ENCODE peak calls at places on chromosome 5, in eight cellular contexts. R is CD4-positive, alpha-beta T cell; D is mammary epithelial cell; G is cardiac muscle cell; J is heart right ventricle; X is sigmoid colon; V is lower lobe of right lung; I is left ventricle myocardium inferior. W is an unnamed sample. For H3K27me3, the result is how much of the 10 kb centered on the place peaks cover.

GRCh38 chr5:81969226-81969625 is 2.6 kb upstream of the ATG10 start:
- DNase-seq in G (no peak), V (no peak), X (no peak), R (no peak), J (no peak), D (no peak), I (no peak), W (no peak)

GRCh38 chr5:181053760-181054122 is 13.7 kb downstream of the BTNL9 start:
- DNase-seq in D (no peak), I (no peak), V (no peak), J (no peak), X (no peak), G (no peak), R (no peak), W (no peak)

GRCh38 chr5:178995341-178995690 is 196 bp upstream of the GRM6 start:
- DNase-seq in G (no peak), X (no peak), D (no peak), I (no peak), V (no peak), R (no peak), J (no peak), W (peak)

GRCh38 chr5:135436856-135437795 is 10.0 kb downstream of the DCANP1 start:
- DNase-seq in J (no peak), R (no peak), I (no peak), X (no peak), V (no peak), D (no peak), G (no peak), W (no peak)

GRCh38 chr5:123617561-123617960 is 105.6 kb downstream of the CSNK1G3 start:
- DNase-seq in I (no peak), R (no peak), G (no peak), X (no peak), J (no peak), V (no peak), D (no peak), W (no peak)

GRCh38 chr5:54595724-54596123 is 78.2 kb downstream of the SNX18 start:
- DNase-seq in G (no peak), R (no peak), I (no peak), V (no peak), J (no peak), X (no peak), D (no peak), W (no peak)

GRCh38 chr5:44048268-44048984 is 340.8 kb downstream of the FGF10 start:
- DNase-seq in G (no peak), D (no peak), I (no peak), V (no peak), R (no peak), X (no peak), J (no peak), W (no peak)

GRCh38 chr5:20469792-20470191 is 481.8 kb upstream of the CDH18 start:
- DNase-seq in D (peak), I (no peak), J (no peak), R (no peak), G (no peak), V (no peak), X (no peak), W (no peak)

GRCh38 chr5:53480474-53481353 is at the start of gene FST:
- DNase-seq in J (peak), I (peak), G (peak), V (peak), R (no peak), X (no peak), D (peak), W (no peak)

GRCh38 chr5:2703041-2703440 is 48.4 kb downstream of the IRX2 start:
- DNase-seq in R (no peak), I (no peak), X (peak), G (no peak), D (no peak), J (no peak), V (no peak), W (no peak)

GRCh38 chr5:121793791-121794190 is 57.9 kb upstream of the FTMT start:
- DNase-seq in I (no peak), J (no peak), X (no peak), V (no peak), G (no peak), R (no peak), D (no peak), W (no peak)

GRCh38 chr5:141960449-141961323 is 2.7 kb upstream of the PCDH12 start:
- DNase-seq in J (peak), R (peak), V (peak), D (peak), X (peak), I (peak), G (peak), W (peak)

GRCh38 chr5:173050791-173051190 is 5.4 kb upstream of the CREBRF start:
- DNase-seq in G (no peak), I (no peak), D (no peak), X (no peak), R (no peak), J (no peak), V (no peak), W (no peak)

GRCh38 chr5:180291234-180291940 is 496 bp downstream of the MAPK9 start:
- DNase-seq in D (peak), G (peak), J (peak), V (no peak), I (no peak), X (no peak), R (no peak), W (no peak)

GRCh38 chr5:15902050-15902449 is 277.5 kb downstream of the MARCHF11 start:
- DNase-seq in D (no peak), X (no peak), V (no peak), G (no peak), I (no peak), R (no peak), J (no peak), W (no peak)

GRCh38 chr5:10680876-10681481 is 80.1 kb downstream of the DAP start:
- DNase-seq in G (no peak), X (no peak), R (no peak), J (no peak), V (no peak), D (no peak), I (no peak), W (no peak)

GRCh38 chr5:94908889-94909480 is 290.5 kb downstream of the SLF1 start:
- DNase-seq in D (peak), I (no peak), R (no peak), X (no peak), G (peak), J (no peak), V (no peak), W (peak)

GRCh38 chr5:1781726-1782384 is 17.8 kb downstream of the MRPL36 start:
- DNase-seq in J (no peak), I (no peak), X (peak), R (no peak), D (no peak), G (no peak), V (no peak), W (no peak)

GRCh38 chr5:13771011-13771571 is 173.4 kb downstream of the DNAH5 start:
- DNase-seq in D (peak), I (no peak), X (no peak), R (no peak), G (no peak), J (no peak), V (no peak), W (peak)

GRCh38 chr5:159877894-159878448 is 38.3 kb upstream of the ADRA1B start:
- DNase-seq in X (peak), D (no peak), I (peak), G (no peak), R (no peak), V (peak), J (peak), W (no peak)

GRCh38 chr5:6574537-6574936 is 58.3 kb downstream of the NSUN2 start:
- DNase-seq in X (no peak), R (no peak), I (no peak), G (no peak), V (no peak), D (no peak), J (no peak), W (no peak)

GRCh38 chr5:31232273-31232888 is 38.9 kb downstream of the CDH6 start:
- DNase-seq in V (no peak), D (peak), X (no peak), G (peak), R (no peak), I (no peak), J (no peak), W (peak)
- TF ChIP-seq CTCF in V (peak), D (peak), X (peak), G (peak), R (no peak), I (peak), J (peak), W (peak)

GRCh38 chr5:42808888-42809611 is 2.6 kb downstream of the SELENOP start:
- DNase-seq in X (no peak), J (no peak), D (no peak), R (no peak), G (no peak), I (no peak), V (no peak), W (no peak)
- H3K27ac ChIP-seq in X (no peak), J (peak), D (no peak), R (no peak), G (no peak), I (peak), V (no peak), W (no peak)

DNA sequence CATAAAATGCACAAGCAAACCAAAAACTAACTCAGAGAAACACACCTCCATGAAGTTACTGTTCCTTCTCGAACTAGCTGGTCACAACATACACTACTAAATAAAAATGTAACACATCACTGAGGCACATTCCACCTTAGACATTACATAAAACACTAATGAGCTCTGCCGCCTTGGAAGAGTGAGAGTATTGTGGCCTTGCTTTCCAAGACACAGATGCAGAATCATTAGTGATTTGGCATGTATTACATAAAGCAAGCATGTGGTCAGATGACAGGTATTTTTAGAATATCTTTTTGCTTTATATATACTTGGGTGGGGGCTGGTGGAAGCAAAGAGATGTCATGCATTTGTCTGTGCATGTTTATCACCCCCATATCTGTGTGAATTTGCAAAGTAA is 213.7 kb downstream of the MEF2C start:
- DNase-seq in J (no peak), R (no peak), D (no peak), I (no peak), V (no peak), G (no peak), X (no peak), W (no peak)
- H3K27me3 ChIP-seq in J (half or more), R (half or more), D (half or more), I (half or more), V (half or more), G (half or more), X (half or more), W (half or more)

GRCh38 chr5:113678924-113679575 is 165.6 kb downstream of the YTHDC2 start:
- DNase-seq in G (peak), R (no peak), I (no peak), D (peak), V (no peak), X (no peak), J (no peak), W (peak)
- TF ChIP-seq CTCF in G (peak), R (peak), I (peak), D (peak), V (peak), X (peak), J (peak), W (peak)

DNA sequence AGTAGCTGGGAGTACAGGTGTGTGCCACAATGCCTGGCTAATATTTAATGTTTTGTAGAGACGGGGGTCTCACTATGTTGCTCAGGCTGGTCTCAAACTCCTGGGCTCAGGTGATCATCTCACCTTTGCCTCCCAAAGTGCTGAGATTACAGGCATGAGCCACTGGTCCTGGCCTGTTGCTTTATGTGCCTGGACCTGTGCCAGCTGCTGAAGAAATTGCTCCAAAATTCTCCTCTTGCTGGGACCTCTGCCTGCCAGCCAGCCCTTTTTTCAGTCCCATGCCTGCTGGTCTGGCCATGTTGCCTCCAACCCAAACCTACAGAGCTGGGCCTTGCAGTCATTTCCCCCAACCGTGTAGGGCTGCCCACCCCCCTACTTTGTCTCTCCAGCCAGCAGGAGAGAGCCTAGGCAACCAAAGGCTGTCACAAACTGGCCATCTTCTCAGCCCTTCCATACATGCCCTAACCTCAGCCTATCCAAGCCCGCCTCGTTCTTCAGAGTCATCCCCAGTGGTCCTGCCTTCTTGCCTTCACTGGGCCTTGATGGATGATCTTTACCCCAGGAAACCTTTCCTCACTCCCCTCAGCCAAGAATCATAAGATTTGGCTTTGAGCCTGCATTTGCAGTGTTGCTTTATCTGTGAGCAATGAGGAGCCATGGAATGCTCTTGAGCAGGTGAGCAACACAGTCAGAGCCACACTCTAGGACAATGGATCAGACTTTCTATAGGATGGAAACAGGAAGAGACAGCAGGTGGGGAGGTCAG is 27.4 kb upstream of the SYNPO start:
- DNase-seq in R (no peak), I (no peak), X (no peak), J (no peak), G (no peak), V (no peak), D (no peak), W (no peak)
- H3K27ac ChIP-seq in R (no peak), I (peak), X (peak), J (peak), G (peak), V (no peak), D (no peak), W (no peak)

GRCh38 chr5:174688441-174689354 is 35.7 kb upstream of the MSX2 start:
- DNase-seq in D (no peak), V (no peak), I (no peak), R (no peak), J (no peak), G (no peak), X (no peak), W (no peak)

GRCh38 chr5:174690256-174690655 is 34.1 kb upstream of the MSX2 start:
- DNase-seq in V (no peak), J (no peak), G (peak), X (no peak), D (no peak), R (no peak), I (no peak), W (no peak)

GRCh38 chr5:174693697-174694400 is 30.5 kb upstream of the MSX2 start:
- DNase-seq in J (no peak), G (peak), X (peak), R (no peak), D (no peak), I (no peak), V (peak), W (no peak)

GRCh38 chr5:174692982-174693422 is 31.4 kb upstream of the MSX2 start:
- DNase-seq in G (peak), V (no peak), D (no peak), R (no peak), J (no peak), X (no peak), I (no peak), W (no peak)

DNA sequence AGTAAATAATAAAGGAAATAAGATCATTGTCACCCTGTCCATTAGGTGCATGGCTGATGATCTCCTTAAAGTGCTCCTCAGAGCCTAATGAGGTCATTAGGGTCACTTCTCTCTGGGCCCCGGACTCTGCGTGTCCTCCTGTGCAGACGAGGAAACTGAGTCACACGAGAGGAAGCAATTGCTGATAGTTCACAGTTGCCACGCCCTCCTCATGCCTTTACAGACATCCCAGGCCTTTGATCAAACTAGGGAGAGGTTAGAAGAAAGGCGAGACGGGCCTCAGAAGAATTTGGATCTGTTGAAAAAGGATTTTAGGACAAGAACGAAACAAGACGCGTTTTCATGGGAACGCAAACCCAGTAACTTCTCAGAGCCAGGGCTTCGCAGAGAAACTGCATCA is 32.0 kb upstream of the MSX2 start:
- DNase-seq in V (no peak), I (no peak), J (no peak), D (no peak), G (no peak), R (no peak), X (no peak), W (no peak)
- H3K27me3 ChIP-seq in V (half or more), I (half or more), J (half or more), D (under half), G (under half), R (half or more), X (half or more), W (under half)

GRCh38 chr5:89951876-89952275 is 457.7 kb downstream of the CETN3 start:
- DNase-seq in R (no peak), V (no peak), I (no peak), J (no peak), X (no peak), D (no peak), G (no peak), W (no peak)
- TF ChIP-seq CTCF in R (no peak), V (no peak), I (no peak), J (no peak), X (no peak), D (no peak), G (no peak), W (no peak)

GRCh38 chr5:111117149-111117548 is 25.0 kb downstream of the WDR36 start:
- DNase-seq in J (no peak), X (no peak), G (no peak), V (no peak), I (no peak), D (no peak), R (no peak), W (no peak)
- H3K27ac ChIP-seq in J (no peak), X (no peak), G (no peak), V (no peak), I (no peak), D (no peak), R (no peak), W (no peak)

GRCh38 chr5:88664630-88665029 is 218.4 kb downstream of the MEF2C start:
- DNase-seq in I (no peak), J (no peak), X (no peak), R (no peak), G (no peak), V (no peak), D (no peak), W (no peak)

GRCh38 chr5:88666761-88667186 is 216.2 kb downstream of the MEF2C start:
- DNase-seq in J (no peak), V (no peak), D (no peak), I (no peak), R (no peak), X (no peak), G (no peak), W (no peak)

GRCh38 chr5:88665750-88666215 is 217.2 kb downstream of the MEF2C start:
- DNase-seq in I (no peak), X (no peak), V (no peak), D (no peak), J (no peak), G (no peak), R (no peak), W (no peak)

GRCh38 chr5:88663793-88664216 is 219.2 kb downstream of the MEF2C start:
- DNase-seq in I (no peak), X (no peak), G (no peak), R (no peak), V (no peak), D (no peak), J (no peak), W (no peak)

GRCh38 chr5:88667187-88668141 is 215.5 kb downstream of the MEF2C start:
- DNase-seq in V (no peak), X (no peak), D (no peak), I (no peak), R (no peak), G (no peak), J (no peak), W (no peak)
- H3K27me3 ChIP-seq in V (half or more), X (half or more), D (half or more), I (half or more), R (half or more), G (half or more), J (half or more), W (half or more)

W was measured in brain microvascular endothelial cell.